ENCODE peak calls at places on chromosomes 6 and 20, in seven cellular contexts. Z is PC-3, P is right lobe of liver, E is left lung, S is fibroblast of lung, I is lower lobe of right lung, D is upper lobe of left lung. U is an unnamed sample. For H3K27me3, the result is how much of the 10 kb centered on the place peaks cover.

GRCh38 chr20:61684136-61684535 is 381.5 kb downstream of the TAF4 start:
- DNase-seq in Z (no peak), P (no peak), E (no peak), S (no peak), I (peak), D (no peak), U (no peak)

GRCh38 chr6:170268216-170269129 is 22.4 kb downstream of the DLL1 start:
- DNase-seq in Z (no peak), P (peak), E (no peak), S (no peak), I (peak), D (no peak), U (no peak)

GRCh38 chr6:18465410-18466154 is 78.4 kb downstream of the RNF144B start:
- DNase-seq in Z (no peak), P (no peak), E (no peak), S (no peak), I (no peak), D (no peak), U (no peak)

GRCh38 chr6:139927236-139927635 is 552.8 kb upstream of the CITED2 start:
- DNase-seq in Z (peak), P (no peak), E (no peak), S (peak), I (no peak), D (no peak), U (no peak)

GRCh38 chr6:17986656-17987575 is 519 bp downstream of the KIF13A start:
- DNase-seq in Z (peak), P (peak), E (peak), S (peak), I (peak), D (peak), U (no peak)

GRCh38 chr20:51385941-51386530 is 156.5 kb downstream of the NFATC2 start:
- DNase-seq in Z (peak), P (no peak), E (peak), S (peak), I (no peak), D (no peak), U (no peak)

GRCh38 chr20:38128691-38129090 is 36.4 kb downstream of the TGM2 start:
- DNase-seq in Z (no peak), P (no peak), E (no peak), S (no peak), I (peak), D (no peak), U (no peak)

GRCh38 chr6:135905604-135906300 is 54.3 kb downstream of the PDE7B start:
- DNase-seq in Z (no peak), P (no peak), E (no peak), S (no peak), I (no peak), D (no peak), U (no peak)

GRCh38 chr6:136317023-136317649 is 27.5 kb upstream of the BCLAF1 start:
- DNase-seq in Z (peak), P (no peak), E (no peak), S (peak), I (no peak), D (no peak), U (no peak)

GRCh38 chr20:31523361-31524283 is 9.4 kb downstream of the HM13 start:
- DNase-seq in Z (no peak), P (no peak), E (peak), S (peak), I (peak), D (no peak), U (no peak)

GRCh38 chr20:48880331-48880730 is 41.2 kb upstream of the ARFGEF2 start:
- DNase-seq in Z (no peak), P (no peak), E (no peak), S (no peak), I (no peak), D (no peak), U (no peak)

GRCh38 chr6:95133578-95133977 is 443.8 kb upstream of the MANEA start:
- DNase-seq in Z (peak), P (no peak), E (no peak), S (peak), I (no peak), D (no peak), U (no peak)
- TF ChIP-seq CTCF in Z (peak), P (peak), E (no peak), S (no peak), I (no peak), D (no peak), U (no peak)

GRCh38 chr20:63098195-63098810 is 91.5 kb upstream of the BHLHE23 start:
- DNase-seq in Z (no peak), P (peak), E (peak), S (no peak), I (no peak), D (no peak), U (no peak)

GRCh38 chr20:63095718-63096654 is 89.2 kb upstream of the BHLHE23 start:
- DNase-seq in Z (no peak), P (peak), E (peak), S (no peak), I (peak), D (no peak), U (no peak)

GRCh38 chr20:63096681-63097335 is 90.0 kb upstream of the BHLHE23 start:
- DNase-seq in Z (no peak), P (peak), E (peak), S (no peak), I (peak), D (no peak), U (no peak)

GRCh38 chr20:63099426-63100267 is 92.9 kb upstream of the BHLHE23 start:
- DNase-seq in Z (no peak), P (peak), E (peak), S (no peak), I (no peak), D (no peak), U (no peak)

DNA sequence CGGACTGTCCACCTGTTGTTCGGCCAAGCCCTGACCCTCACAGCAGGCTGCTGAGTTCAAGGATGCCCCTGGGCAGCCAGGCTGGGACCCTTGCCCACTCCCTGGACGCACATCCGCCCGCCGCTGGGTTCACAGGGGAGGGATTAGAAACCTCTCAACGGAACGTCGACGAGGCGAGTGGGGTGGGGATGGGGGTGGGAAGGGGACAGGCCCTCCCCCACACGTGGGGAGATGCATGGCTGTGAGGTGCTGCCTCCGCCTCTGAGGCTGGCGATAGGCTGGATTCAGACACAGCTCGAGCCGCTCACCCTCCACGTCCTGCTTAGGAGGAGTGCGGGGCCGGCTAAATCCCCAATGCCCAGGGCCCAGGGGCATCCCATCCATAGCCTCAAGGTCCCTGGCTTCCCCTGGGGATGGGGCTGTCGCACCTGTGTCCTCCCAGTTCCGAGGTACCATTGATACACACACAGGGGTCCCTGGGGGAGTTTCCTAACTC is 90.6 kb upstream of the BHLHE23 start:
- DNase-seq in Z (no peak), P (peak), E (peak), S (no peak), I (peak), D (no peak), U (no peak)
- H3K27me3 ChIP-seq in Z (under half), P (under half), E (under half), S (under half), I (half or more), D (under half), U (under half)

GRCh38 chr6:33416386-33417126 is 1.4 kb downstream of the CUTA start:
- DNase-seq in Z (no peak), P (no peak), E (no peak), S (no peak), I (no peak), D (no peak), U (no peak)

GRCh38 chr6:33413601-33414120 is 2.8 kb downstream of the PHF1 start:
- DNase-seq in Z (no peak), P (no peak), E (no peak), S (no peak), I (no peak), D (no peak), U (no peak)

GRCh38 chr6:33414592-33415271 is 3.2 kb downstream of the CUTA start:
- DNase-seq in Z (peak), P (no peak), E (no peak), S (no peak), I (no peak), D (peak), U (no peak)

GRCh38 chr6:33417127-33417902 is 592 bp downstream of the CUTA start:
- DNase-seq in Z (peak), P (no peak), E (no peak), S (peak), I (no peak), D (peak), U (peak)

DNA sequence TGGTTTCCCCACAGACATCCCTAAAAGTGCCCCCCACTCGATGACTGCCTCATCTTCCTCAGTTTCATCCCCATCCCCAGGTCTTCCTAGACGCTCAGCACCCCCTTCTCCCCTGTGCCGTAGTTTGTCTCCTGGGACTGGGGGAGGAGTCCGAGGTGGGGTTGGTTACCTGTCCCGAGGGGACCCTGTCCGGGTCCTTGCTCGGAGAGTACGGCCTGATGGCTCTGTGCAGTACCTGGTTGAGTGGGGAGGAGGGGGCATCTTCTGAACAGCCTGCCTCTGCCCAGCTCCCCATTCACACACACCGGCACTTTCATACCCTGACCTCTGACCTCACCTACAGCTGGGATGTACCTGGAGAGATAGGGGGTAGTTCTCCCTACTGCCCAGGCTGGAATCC is 2.1 kb downstream of the CUTA start:
- DNase-seq in Z (no peak), P (no peak), E (no peak), S (no peak), I (no peak), D (no peak), U (no peak)
- H3K4me3 ChIP-seq in Z (peak), P (no peak), E (no peak), S (peak), I (peak), D (no peak), U (peak)

DNA sequence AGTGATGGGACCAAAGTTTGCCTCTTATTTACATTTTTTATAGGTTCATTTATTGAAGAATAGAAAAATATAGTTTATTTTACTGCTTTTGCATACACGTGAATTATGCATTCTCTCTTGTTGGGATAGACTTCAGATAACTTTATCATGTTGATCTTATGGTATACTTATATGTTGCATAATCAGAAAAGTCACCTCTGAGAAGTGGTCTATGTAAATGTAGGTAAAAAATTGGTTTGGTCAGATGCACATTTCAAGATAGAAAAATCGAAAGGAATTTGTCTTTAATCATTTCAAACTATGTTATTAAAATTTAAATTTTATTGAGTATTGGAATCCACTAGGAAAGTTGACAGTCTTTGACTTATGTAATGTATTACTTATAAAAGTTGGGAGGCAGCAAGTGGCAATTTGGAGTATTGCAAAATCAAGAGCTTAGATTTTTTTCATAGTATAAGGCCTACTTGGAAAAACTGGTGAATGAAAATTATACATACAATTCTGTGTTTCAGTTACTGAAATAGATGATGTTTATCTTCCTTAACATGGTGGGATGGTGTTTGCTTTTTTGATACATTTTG is 2.4 kb downstream of the PHF3 start:
- DNase-seq in Z (peak), P (no peak), E (no peak), S (peak), I (no peak), D (no peak), U (no peak)
- TF ChIP-seq CTCF in Z (no peak), P (no peak), E (no peak), S (no peak), I (no peak), D (no peak), U (no peak)

GRCh38 chr20:2747676-2748235 is 52.7 kb downstream of the CPXM1 start:
- DNase-seq in Z (no peak), P (no peak), E (no peak), S (no peak), I (no peak), D (no peak), U (no peak)
- H3K27me3 ChIP-seq in Z (under half), P (under half), E (under half), S (under half), I (under half), D (under half), U (under half)

DNA sequence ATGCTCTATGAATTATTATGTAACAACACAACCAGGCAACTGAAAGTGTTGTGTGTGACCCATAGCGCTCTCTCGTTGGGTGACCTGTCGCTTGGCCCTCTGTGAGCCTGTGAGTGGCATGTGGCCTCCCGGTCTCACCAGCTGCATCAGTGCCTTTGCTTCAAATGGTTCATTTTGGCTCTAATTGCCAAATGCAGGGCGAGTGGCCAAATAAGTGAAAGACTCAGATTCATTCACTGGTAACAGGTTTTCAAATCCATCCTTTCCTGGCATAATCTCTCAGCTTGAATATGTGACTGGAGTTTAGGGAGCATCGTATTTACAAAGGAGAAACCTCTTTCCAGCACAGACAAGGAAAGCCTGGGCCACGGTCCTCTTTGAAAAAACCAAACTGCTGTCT is 321.7 kb upstream of the QKI start:
- DNase-seq in Z (no peak), P (no peak), E (no peak), S (no peak), I (no peak), D (no peak), U (no peak)
- H3K4me3 ChIP-seq in Z (no peak), P (no peak), E (no peak), S (no peak), I (no peak), D (no peak), U (no peak)

GRCh38 chr6:36809933-36810844 is 29.1 kb downstream of the CPNE5 start:
- DNase-seq in Z (no peak), P (no peak), E (no peak), S (no peak), I (no peak), D (no peak), U (no peak)
- TF ChIP-seq CTCF in Z (peak), P (no peak), E (no peak), S (no peak), I (no peak), D (no peak), U (no peak)

DNA sequence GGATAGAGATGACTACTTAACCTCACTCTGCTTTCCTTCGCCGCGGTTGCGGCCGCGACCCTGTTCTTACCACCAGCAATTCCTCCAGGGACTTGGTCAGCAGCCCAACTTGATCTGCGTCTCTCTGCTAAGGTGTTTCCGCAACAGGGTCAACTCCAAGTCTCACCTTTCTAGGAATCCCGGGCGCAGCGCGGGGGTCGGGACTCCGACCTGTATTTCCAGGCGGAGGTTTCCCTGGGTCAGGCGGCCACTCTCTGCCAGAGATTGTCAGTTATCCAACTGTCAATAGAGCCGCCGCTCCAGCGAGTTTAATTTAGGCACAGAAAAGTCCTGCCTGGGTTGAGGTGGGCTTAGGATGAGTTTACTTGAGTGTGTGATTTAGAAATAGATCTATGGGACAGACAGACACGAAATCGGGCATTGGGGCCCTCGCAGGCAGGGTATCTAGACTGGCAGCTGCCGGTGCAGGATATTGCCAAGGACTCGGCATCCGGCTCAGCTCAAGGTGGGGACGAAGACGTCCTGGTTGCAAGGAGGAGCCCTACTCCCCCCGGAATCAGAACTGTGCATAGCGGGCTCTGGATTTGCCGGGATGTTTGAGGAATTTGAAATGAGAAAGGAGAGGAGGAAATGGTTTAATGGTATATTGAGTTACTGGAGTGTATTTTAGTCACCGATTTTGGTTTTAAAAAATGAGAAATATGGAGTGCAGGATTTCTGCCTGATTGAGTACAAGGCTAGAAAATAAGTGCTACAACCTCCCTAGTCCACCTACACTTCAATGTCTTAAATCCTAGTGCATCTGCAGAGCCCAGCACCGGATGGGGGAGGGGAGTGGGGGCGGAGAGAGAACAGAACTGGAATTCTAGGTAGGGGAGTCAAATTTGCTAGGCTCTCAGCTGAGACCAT is 23.7 kb downstream of the POM121L2 start:
- DNase-seq in Z (peak), P (no peak), E (no peak), S (no peak), I (no peak), D (peak), U (no peak)
- H3K27me3 ChIP-seq in Z (under half), P (under half), E (half or more), S (under half), I (half or more), D (under half), U (under half)

GRCh38 chr6:24125980-24126379 is at the start of gene NRSN1:
- DNase-seq in Z (no peak), P (no peak), E (no peak), S (no peak), I (no peak), D (peak), U (no peak)
- H3K4me3 ChIP-seq in Z (no peak), P (no peak), E (no peak), S (no peak), I (no peak), D (no peak), U (no peak)

GRCh38 chr6:35554811-35555210 is 42.1 kb upstream of the TULP1 start:
- DNase-seq in Z (no peak), P (no peak), E (no peak), S (no peak), I (no peak), D (no peak), U (no peak)

GRCh38 chr6:35557239-35557638 is 44.5 kb upstream of the TULP1 start:
- DNase-seq in Z (no peak), P (no peak), E (peak), S (no peak), I (peak), D (no peak), U (no peak)

GRCh38 chr6:35550437-35550836 is 37.7 kb upstream of the TULP1 start:
- DNase-seq in Z (no peak), P (no peak), E (no peak), S (no peak), I (no peak), D (no peak), U (no peak)

GRCh38 chr6:35552285-35552917 is 39.7 kb upstream of the TULP1 start:
- DNase-seq in Z (peak), P (no peak), E (no peak), S (peak), I (peak), D (no peak), U (no peak)

GRCh38 chr6:35553309-35553708 is 40.6 kb upstream of the TULP1 start:
- DNase-seq in Z (no peak), P (no peak), E (no peak), S (no peak), I (no peak), D (no peak), U (no peak)
- TF ChIP-seq CTCF in Z (no peak), P (no peak), E (no peak), S (no peak), I (no peak), D (no peak), U (no peak)

U was measured in BJ.